ENCODE peak calls at places on chromosomes 12 and 14, in four cellular contexts. H is stimulated activated CD4-positive, alpha-beta T cell treated with anti-CD3 and anti-CD28 coated beads, Interleukin-4, amount 100 ng/mL, for 48 hours; F is SW480; I is T-cell. C is an unnamed sample.
A peak's percentile ranks its signal among the peaks of the same experiment; 100 is the strongest.

GRCh38 chr14:71452535-71452934 is 479.7 kb upstream of the RGS6 start:
- DNase-seq in H (no peak), I (no peak), F (no peak), C (no peak)

GRCh38 chr14:100603341-100604125 is 16.3 kb upstream of the BEGAIN start:
- DNase-seq in F (no peak), H (no peak), I (no peak), C (no peak)

GRCh38 chr12:10196210-10196609 is 16.5 kb upstream of the GABARAPL1 start:
- DNase-seq in H (no peak), I (no peak), F (no peak), C (no peak)

GRCh38 chr12:50101663-50102062 is 2.1 kb upstream of the GPD1 start:
- DNase-seq in H (no peak), F (peak; percentile 53), I (no peak), C (no peak)

GRCh38 chr14:67749341-67750110 is 47.8 kb downstream of the RDH12 start:
- DNase-seq in H (no peak), F (no peak), I (no peak), C (no peak)

GRCh38 chr12:117045175-117045997 is 53.8 kb downstream of the TESC start:
- DNase-seq in F (no peak), H (no peak), I (no peak), C (no peak)

GRCh38 chr12:51771008-51771407 is 77.5 kb downstream of the FIGNL2 start:
- DNase-seq in F (no peak), I (no peak), H (no peak), C (no peak)

GRCh38 chr12:131872154-131873046 is 22.0 kb upstream of the ULK1 start:
- DNase-seq in F (no peak), I (no peak), H (no peak), C (no peak)

GRCh38 chr12:52280796-52281560 is 6.5 kb downstream of the KRT86 start:
- DNase-seq in F (peak; percentile 97), I (no peak), H (no peak), C (no peak)

GRCh38 chr12:96236221-96236822 is 42.1 kb downstream of the ELK3 start:
- DNase-seq in H (no peak), I (peak; percentile 30), F (no peak), C (peak; percentile 43)

GRCh38 chr12:124295431-124296058 is 652 bp downstream of the RFLNA start:
- DNase-seq in H (no peak), I (no peak), F (no peak), C (no peak)

GRCh38 chr12:52243774-52244614 is 11.0 kb downstream of the KRT7 start:
- DNase-seq in H (peak; percentile 66), F (peak; percentile 91), I (peak; percentile 41), C (no peak)

GRCh38 chr14:24137529-24138395 is 1.8 kb downstream of the PSME1 start:
- DNase-seq in H (no peak), F (no peak), I (no peak), C (no peak)

GRCh38 chr12:98418357-98419075 is 96.9 kb upstream of the TMPO start:
- DNase-seq in F (peak; percentile 73), H (no peak), I (no peak), C (no peak)

GRCh38 chr12:132941336-132941954 is 14.7 kb downstream of the ZNF605 start:
- DNase-seq in H (no peak), I (no peak), F (no peak), C (no peak)

GRCh38 chr12:42919691-42920090 is 330.1 kb upstream of the PRICKLE1 start:
- DNase-seq in I (no peak), F (no peak), H (no peak), C (no peak)

GRCh38 chr14:42224053-42224888 is 617.6 kb downstream of the LRFN5 start:
- DNase-seq in F (peak; percentile 21), H (peak; percentile 17), I (no peak), C (no peak)

GRCh38 chr12:31325524-31325875 is 450 bp downstream of the SINHCAF start:
- DNase-seq in I (no peak), H (no peak), F (no peak), C (no peak)

GRCh38 chr12:112466011-112466422 is 47.3 kb downstream of the PTPN11 start:
- DNase-seq in F (no peak), I (no peak), H (no peak), C (no peak)

C was measured in stimulated activated naive CD4-positive, alpha-beta T cell.